ENCODE peak calls at places on chromosomes 1 and 21, in six cellular contexts. P is cardiac muscle cell, D is psoas muscle, J is mammary epithelial cell, A is brain microvascular endothelial cell, Z is A549. G is an unnamed sample.

GRCh38 chr21:16420086-16420724 is 690.4 kb downstream of the USP25 start:
- DNase-seq in P (peak; percentile 47), A (peak; percentile 16), D (peak; percentile 40), Z (no peak), J (peak; percentile 62), G (peak; percentile 76)

GRCh38 chr1:154608522-154609294 is 722 bp upstream of the ADAR start:
- DNase-seq in D (no peak), A (peak; percentile 61), Z (peak; percentile 22), P (peak; percentile 59), J (peak; percentile 42), G (peak; percentile 45)

GRCh38 chr1:88736633-88737248 is 52.7 kb downstream of the PKN2 start:
- DNase-seq in Z (peak; percentile 4), D (no peak), J (peak; percentile 54), P (no peak), A (peak; percentile 46), G (no peak)

GRCh38 chr1:203406446-203407045 is 55.6 kb upstream of the FMOD start:
- DNase-seq in A (no peak), P (no peak), D (peak; percentile 71), J (no peak), Z (no peak), G (peak; percentile 58)

GRCh38 chr1:243542726-243543415 is 287.0 kb downstream of the SDCCAG8 start:
- DNase-seq in P (no peak), D (no peak), A (no peak), Z (no peak), J (no peak), G (no peak)

GRCh38 chr21:41418956-41419680 is 6.9 kb upstream of the MX1 start:
- DNase-seq in A (no peak), J (no peak), P (no peak), D (no peak), Z (no peak), G (peak; percentile 12)

GRCh38 chr1:224786533-224787249 is 142.8 kb upstream of the DNAH14 start:
- DNase-seq in D (no peak), J (peak; percentile 61), Z (no peak), P (no peak), A (peak; percentile 3), G (no peak)

GRCh38 chr1:225811622-225812487 is 1.9 kb downstream of the EPHX1 start:
- DNase-seq in P (peak; percentile 23), J (no peak), Z (peak; percentile 47), A (no peak), D (no peak), G (peak; percentile 65)

GRCh38 chr1:62318756-62319544 is at the start of gene KANK4:
- DNase-seq in A (no peak), P (peak; percentile 56), Z (peak; percentile 17), D (no peak), J (no peak), G (no peak)

GRCh38 chr1:215636258-215636965 is 69.3 kb downstream of the KCTD3 start:
- DNase-seq in J (no peak), D (peak; percentile 46), A (no peak), Z (no peak), P (no peak), G (peak; percentile 28)
- H3K27ac ChIP-seq in J (no peak overlapping the region), D (peak overlapping the region; percentile 6), A (no peak overlapping the region), Z (no peak overlapping the region), P (no peak overlapping the region), G (no peak overlapping the region)

GRCh38 chr1:25206201-25206600 is 26.1 kb downstream of the SYF2 start:
- DNase-seq in Z (no peak), P (no peak), A (no peak), D (no peak), J (no peak), G (no peak)

GRCh38 chr1:25204797-25205441 is 27.4 kb downstream of the SYF2 start:
- DNase-seq in D (no peak), A (peak; percentile 67), P (peak; percentile 64), Z (peak; percentile 42), J (peak; percentile 17), G (no peak)

GRCh38 chr1:25208561-25209222 is 23.6 kb downstream of the SYF2 start:
- DNase-seq in Z (no peak), D (no peak), A (no peak), J (no peak), P (no peak), G (no peak)

GRCh38 chr1:25210728-25211127 is 21.6 kb downstream of the SYF2 start:
- DNase-seq in J (no peak), A (no peak), P (no peak), D (no peak), Z (no peak), G (no peak)

GRCh38 chr1:25208127-25208526 is 24.2 kb downstream of the SYF2 start:
- DNase-seq in D (no peak), A (no peak), Z (no peak), P (no peak), J (no peak), G (no peak)
- H3K27ac ChIP-seq in D (no peak overlapping the region), A (no peak overlapping the region), Z (no peak overlapping the region), P (no peak overlapping the region), J (no peak overlapping the region), G (no peak overlapping the region)

GRCh38 chr1:26403656-26404055 is 7.0 kb upstream of the LIN28A start:
- DNase-seq in A (no peak), Z (no peak), P (no peak), D (no peak), J (no peak), G (no peak)

GRCh38 chr1:26404641-26405040 is 6.0 kb upstream of the LIN28A start:
- DNase-seq in A (no peak), Z (no peak), D (no peak), J (no peak), P (no peak), G (no peak)

GRCh38 chr1:26401891-26402290 is 8.7 kb upstream of the LIN28A start:
- DNase-seq in A (no peak), P (no peak), J (peak; percentile 58), D (no peak), Z (no peak), G (no peak)

GRCh38 chr1:26408604-26409003 is 2.0 kb upstream of the LIN28A start:
- DNase-seq in J (peak; percentile 65), P (peak; percentile 94), D (peak; percentile 70), Z (peak; percentile 44), A (peak; percentile 61), G (peak; percentile 87)

DNA sequence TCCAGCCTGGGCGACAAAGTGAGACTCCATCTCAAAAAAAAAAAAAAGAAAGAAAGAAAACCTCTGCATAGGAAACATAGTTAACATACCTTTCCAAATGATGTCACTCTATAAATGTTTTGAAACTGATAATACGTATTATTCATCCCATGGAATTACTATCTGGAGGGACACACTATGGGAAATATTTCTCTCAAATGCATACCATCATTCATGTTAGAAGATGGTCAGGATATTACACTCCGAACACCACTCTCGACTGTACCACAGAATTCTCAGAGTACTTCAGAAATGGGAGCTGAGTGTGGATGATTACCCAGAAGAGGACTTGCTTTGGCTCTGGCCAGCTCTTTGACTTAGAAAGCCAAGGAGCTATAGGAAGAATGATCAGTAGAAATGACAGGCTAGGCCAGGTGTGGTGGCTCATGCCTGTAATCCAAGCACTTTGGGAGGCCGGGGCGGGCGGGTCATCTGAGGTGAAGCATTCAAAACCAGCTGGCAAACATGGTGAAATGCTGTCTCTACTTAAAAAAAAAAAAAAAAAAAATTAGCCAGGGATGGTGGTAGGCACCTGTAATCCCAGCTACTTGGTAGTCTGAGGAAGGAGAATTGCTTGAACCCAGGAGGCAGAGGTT is 5.2 kb upstream of the LIN28A start:
- DNase-seq in P (no peak), A (peak; percentile 63), D (no peak), Z (no peak), J (no peak), G (no peak)
- H3K27ac ChIP-seq in P (no peak overlapping the region), A (peak overlapping the region; percentile 80), D (no peak overlapping the region), Z (peak overlapping the region; percentile 33), J (no peak overlapping the region), G (no peak overlapping the region)

DNA sequence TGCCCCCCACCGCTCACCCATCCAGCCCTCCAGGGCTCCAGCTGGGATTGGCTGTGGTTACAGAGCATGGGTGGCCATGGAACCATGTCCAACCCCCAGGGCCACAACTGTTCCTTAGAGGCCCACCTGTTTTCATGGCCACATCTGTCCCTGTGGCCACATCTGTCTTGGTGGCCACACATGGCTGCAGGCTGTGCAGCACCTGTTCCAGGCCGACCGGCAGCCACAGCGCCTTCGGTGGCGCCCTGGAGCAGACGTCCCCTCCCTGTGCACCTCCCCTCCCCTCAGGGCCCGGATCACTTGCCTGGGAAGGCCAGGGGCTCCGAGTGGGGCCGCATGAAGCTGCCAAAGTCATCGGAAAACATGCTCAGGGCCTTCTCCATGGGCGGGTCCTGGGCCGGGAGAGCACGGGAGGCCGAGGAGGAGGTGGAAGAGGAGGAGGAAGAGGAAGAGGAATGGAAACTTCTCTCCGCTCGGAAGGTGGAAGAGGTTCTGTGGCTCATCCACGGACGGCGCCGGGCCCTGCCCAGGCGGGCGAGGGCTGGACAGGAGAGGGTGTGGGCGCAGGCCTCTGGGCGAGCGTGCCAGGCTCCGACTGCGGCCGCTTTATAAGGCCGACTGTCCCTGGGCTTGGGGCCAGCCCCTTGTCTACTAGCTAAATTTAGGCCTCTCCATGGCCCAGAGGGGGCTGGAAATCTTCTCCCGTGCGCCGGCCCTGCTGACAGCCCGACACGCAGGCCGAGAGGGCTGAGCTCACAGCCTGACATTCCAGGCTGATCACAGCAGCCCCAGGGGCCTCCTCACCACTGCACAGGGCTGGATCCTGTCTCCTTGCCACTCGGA is at the start of gene HSPB7:
- DNase-seq in D (peak; percentile 93), J (no peak), Z (no peak), A (peak; percentile 60), P (peak; percentile 97), G (peak; percentile 87)
- H3K27ac ChIP-seq in D (peak within 1 kb of the TSS; percentile 100), J (no peak within 1 kb of the TSS), Z (no peak within 1 kb of the TSS), A (no peak within 1 kb of the TSS), P (peak within 1 kb of the TSS; percentile 100), G (peak within 1 kb of the TSS; percentile 84)

GRCh38 chr1:151947140-151947539 is 37.8 kb upstream of the THEM4 start:
- DNase-seq in J (peak; percentile 34), Z (no peak), P (no peak), A (no peak), D (no peak), G (no peak)
- H3K27ac ChIP-seq in J (peak overlapping the region; percentile 99), Z (peak overlapping the region; percentile 70), P (no peak overlapping the region), A (no peak overlapping the region), D (no peak overlapping the region), G (no peak overlapping the region)

GRCh38 chr21:25409992-25410391 is 197.3 kb downstream of the MRPL39 start:
- DNase-seq in P (no peak), A (no peak), D (no peak), J (no peak), Z (no peak), G (no peak)

GRCh38 chr21:25402134-25402957 is 204.9 kb downstream of the MRPL39 start:
- DNase-seq in Z (no peak), D (no peak), A (no peak), P (no peak), J (no peak), G (no peak)

GRCh38 chr21:25400427-25400826 is 206.9 kb downstream of the MRPL39 start:
- DNase-seq in A (no peak), Z (no peak), D (no peak), P (no peak), J (no peak), G (no peak)

GRCh38 chr21:25408666-25409065 is 198.6 kb downstream of the MRPL39 start:
- DNase-seq in P (no peak), J (no peak), D (no peak), A (no peak), Z (no peak), G (no peak)

DNA sequence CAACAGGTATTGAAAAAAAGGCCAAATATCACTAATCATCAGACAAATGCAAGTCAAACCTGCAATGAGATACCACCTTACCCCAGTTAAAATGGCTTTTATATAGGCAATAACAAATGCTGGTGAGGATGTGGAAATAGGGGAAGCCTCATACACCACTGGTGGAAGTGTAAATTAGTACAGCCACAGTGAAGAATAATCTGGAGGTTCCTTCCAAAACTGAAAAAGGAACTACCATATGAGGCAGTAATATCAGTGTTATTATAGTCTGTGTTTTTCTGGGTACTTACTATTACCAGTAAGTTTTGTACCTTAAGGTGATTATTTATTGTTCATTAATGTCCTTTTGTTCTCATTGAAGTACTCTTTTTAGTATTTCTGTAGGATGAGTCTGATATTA is 201.3 kb downstream of the MRPL39 start:
- DNase-seq in A (no peak), Z (no peak), P (no peak), D (no peak), J (no peak), G (no peak)
- H3K27ac ChIP-seq in A (no peak overlapping the region), Z (no peak overlapping the region), P (no peak overlapping the region), D (no peak overlapping the region), J (no peak overlapping the region), G (no peak overlapping the region)